ENCODE peak calls at places on chromosomes 12 and 14, in nine cellular contexts. R is neuronal stem cell, H is OCI-LY7, Q is neural progenitor cell, A is GM23248, X is A549, E is IMR-90, S is H9, L is fibroblast of lung. G is an unnamed sample. For H3K4me1, the result is how much of the 10 kb centered on the place peaks cover.

GRCh38 chr14:65940056-65940735 is 527.7 kb downstream of the FUT8 start:
- DNase-seq in S (peak), A (peak), L (no peak), H (peak), E (no peak), R (no peak), Q (peak), X (peak), G (no peak)

GRCh38 chr12:66066071-66066928 is 64.2 kb downstream of the LLPH start:
- DNase-seq in X (no peak), E (peak), R (no peak), L (peak), Q (peak), H (no peak), S (no peak), A (peak), G (peak)

GRCh38 chr14:48771717-48772116 is 814.5 kb downstream of the RPS29 start:
- DNase-seq in H (no peak), E (peak), L (no peak), R (no peak), Q (no peak), X (no peak), S (no peak), A (no peak), G (no peak)

GRCh38 chr14:23186913-23187654 is 3.6 kb upstream of the SLC7A8 start:
- DNase-seq in E (peak), S (no peak), A (peak), X (peak), H (peak), L (peak), Q (peak), R (no peak), G (peak)

GRCh38 chr12:92927436-92928116 is 1.5 kb downstream of the EEA1 start:
- DNase-seq in Q (peak), E (peak), X (peak), S (no peak), L (peak), R (no peak), H (peak), A (peak), G (peak)

GRCh38 chr12:109305547-109305946 is 3.5 kb downstream of the FOXN4 start:
- DNase-seq in E (no peak), H (no peak), S (no peak), X (no peak), Q (no peak), A (no peak), L (no peak), R (no peak), G (no peak)

GRCh38 chr12:96431067-96431466 is 30.8 kb upstream of the CDK17 start:
- DNase-seq in X (no peak), S (no peak), A (no peak), H (no peak), E (no peak), Q (peak), L (no peak), R (no peak), G (no peak)

GRCh38 chr14:67557118-67557517 is 24.0 kb downstream of the PLEKHH1 start:
- DNase-seq in L (no peak), A (no peak), Q (no peak), E (peak), H (no peak), X (no peak), S (no peak), R (no peak), G (no peak)

GRCh38 chr12:78181544-78182162 is 351.0 kb downstream of the NAV3 start:
- DNase-seq in E (peak), L (peak), A (peak), S (no peak), H (peak), X (peak), Q (peak), R (no peak), G (no peak)

GRCh38 chr14:24058951-24059475 is 7.2 kb downstream of the CARMIL3 start:
- DNase-seq in X (no peak), L (no peak), E (no peak), R (no peak), S (peak), Q (no peak), H (no peak), A (no peak), G (peak)

GRCh38 chr12:105670664-105671063 is 340.2 kb downstream of the C12orf75 start:
- DNase-seq in Q (no peak), S (no peak), L (no peak), R (no peak), A (peak), E (no peak), X (no peak), H (no peak), G (no peak)

GRCh38 chr12:7994731-7995205 is 37.7 kb upstream of the FOXJ2 start:
- DNase-seq in R (no peak), X (no peak), Q (peak), E (peak), A (peak), L (peak), S (peak), H (no peak), G (peak)

GRCh38 chr12:29725587-29726320 is 58.0 kb downstream of the TMTC1 start:
- DNase-seq in R (no peak), Q (no peak), A (peak), S (no peak), X (no peak), H (no peak), E (peak), L (peak), G (peak)

GRCh38 chr12:52390739-52391617 is 5.5 kb upstream of the KRT84 start:
- DNase-seq in E (peak), H (peak), X (peak), Q (peak), L (no peak), S (peak), R (no peak), A (peak), G (peak)

GRCh38 chr12:38638401-38638800 is 267.0 kb downstream of the CPNE8 start:
- DNase-seq in L (no peak), E (no peak), X (no peak), H (no peak), R (no peak), Q (no peak), A (no peak), S (no peak), G (no peak)

GRCh38 chr12:127655691-127656090 is 611.3 kb upstream of the TMEM132C start:
- DNase-seq in R (no peak), S (no peak), E (peak), A (peak), X (no peak), Q (no peak), H (no peak), L (peak), G (no peak)

GRCh38 chr12:27635349-27635972 is 60.8 kb upstream of the REP15 start:
- DNase-seq in Q (peak), A (peak), L (peak), S (no peak), X (peak), E (peak), H (peak), R (no peak), G (peak)

GRCh38 chr12:116018282-116018681 is 259.2 kb downstream of the MED13L start:
- DNase-seq in X (no peak), A (no peak), E (peak), R (no peak), S (no peak), H (no peak), L (peak), Q (no peak), G (no peak)

GRCh38 chr14:50364792-50365191 is 31.9 kb downstream of the CDKL1 start:
- DNase-seq in E (no peak), X (no peak), L (no peak), A (no peak), H (no peak), R (no peak), S (no peak), Q (no peak), G (no peak)

GRCh38 chr14:35332517-35333346 is 40.5 kb downstream of the PSMA6 start:
- DNase-seq in L (peak), A (peak), X (no peak), H (no peak), S (no peak), Q (no peak), E (no peak), R (no peak), G (no peak)

GRCh38 chr12:54561164-54561563 is 11.8 kb downstream of the PDE1B start:
- DNase-seq in H (no peak), A (no peak), X (no peak), S (no peak), Q (no peak), L (no peak), E (no peak), R (no peak), G (no peak)

DNA sequence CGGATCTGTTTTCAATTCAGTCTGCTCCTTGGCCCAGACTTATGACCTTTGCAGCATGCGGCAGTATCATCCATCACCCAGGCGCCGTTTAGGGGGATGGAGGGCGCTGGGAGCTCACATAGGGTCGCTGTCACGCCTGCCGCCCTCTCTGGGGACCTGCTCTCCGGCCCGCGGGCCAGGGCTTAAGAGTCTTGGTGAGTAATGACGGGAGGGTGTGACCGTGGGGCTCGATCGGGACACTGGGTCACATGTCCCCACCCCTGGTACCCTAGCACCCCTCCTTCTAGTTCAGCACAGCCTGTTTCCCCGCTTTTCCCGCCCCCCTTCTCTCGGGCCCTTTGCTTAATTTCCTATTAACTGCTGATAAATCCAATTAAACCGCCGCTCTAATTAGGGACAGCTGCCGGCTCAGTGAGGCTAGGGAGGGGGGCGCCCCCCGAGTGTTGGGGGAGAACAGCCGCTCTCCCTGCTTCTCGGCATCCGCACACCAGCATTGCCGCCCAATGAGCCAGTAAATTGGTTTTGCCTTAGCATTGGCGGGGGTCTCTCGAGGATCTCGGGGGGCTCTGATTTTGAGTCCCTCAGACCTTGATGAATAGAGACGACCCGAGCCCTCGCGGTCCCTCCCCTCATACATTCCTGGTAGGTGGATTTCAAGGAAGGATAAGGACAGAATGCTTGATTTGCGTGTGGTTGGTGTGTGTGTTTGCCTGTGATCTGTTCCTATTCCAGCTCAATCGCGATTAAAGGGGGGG is 9.3 kb downstream of the STAC3 start:
- DNase-seq in S (no peak), L (no peak), Q (no peak), E (no peak), A (peak), H (peak), R (no peak), X (no peak), G (peak)
- H3K4me2 ChIP-seq in S (peak), L (no peak), Q (peak), E (peak), A (peak), H (peak), R (no peak), X (peak), G (no peak)

GRCh38 chr12:64679487-64679983 is 69.2 kb downstream of the RASSF3 start:
- DNase-seq in H (no peak), X (peak), R (no peak), E (peak), Q (no peak), A (peak), S (no peak), L (peak), G (peak)
- H3K4me1 ChIP-seq in H (under half), X (half or more), R (under half), E (under half), Q (under half), A (under half), S (under half), L (under half), G (under half)

GRCh38 chr14:59185676-59186075 is 2.8 kb upstream of the DAAM1 start:
- DNase-seq in A (no peak), R (no peak), Q (no peak), S (no peak), L (no peak), X (no peak), H (peak), E (no peak), G (no peak)
- H3K4me2 ChIP-seq in A (no peak), R (no peak), Q (no peak), S (no peak), L (no peak), X (no peak), H (peak), E (no peak), G (no peak)

GRCh38 chr12:111428081-111428727 is 22.5 kb downstream of the SH2B3 start:
- DNase-seq in Q (no peak), R (no peak), A (no peak), L (no peak), S (no peak), X (no peak), E (no peak), H (no peak), G (peak)
- H3K4me1 ChIP-seq in Q (under half), R (under half), A (under half), L (under half), S (under half), X (under half), E (under half), H (under half), G (half or more)

GRCh38 chr14:68806526-68807147 is 13.8 kb upstream of the ZFP36L1 start:
- DNase-seq in L (no peak), A (no peak), E (no peak), S (no peak), Q (no peak), X (no peak), R (no peak), H (peak), G (peak)
- H3K4me2 ChIP-seq in L (no peak), A (peak), E (peak), S (no peak), Q (no peak), X (peak), R (no peak), H (peak), G (no peak)

DNA sequence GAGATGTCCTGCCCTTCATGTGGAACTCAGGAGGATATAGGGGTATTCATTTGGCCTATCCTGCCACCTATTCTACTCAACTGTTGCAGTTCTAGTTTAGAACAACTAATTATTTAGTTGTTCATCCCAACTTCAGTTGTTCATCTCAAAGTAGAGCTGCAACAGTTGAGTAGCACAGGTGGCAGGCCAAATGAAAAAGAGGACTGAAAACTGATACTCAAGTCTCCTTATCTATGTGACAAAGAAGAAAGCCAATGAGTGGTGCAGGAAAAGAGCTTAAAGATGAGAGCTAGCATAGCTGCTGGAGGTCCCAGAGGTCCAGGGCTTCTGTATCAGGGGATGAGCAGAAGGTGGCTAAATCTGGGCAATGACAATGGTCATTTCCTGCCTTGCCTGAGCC is 148.9 kb upstream of the KITLG start:
- DNase-seq in R (no peak), E (no peak), X (no peak), L (no peak), S (no peak), A (no peak), H (no peak), Q (no peak), G (no peak)
- H3K4me1 ChIP-seq in R (under half), E (under half), X (under half), L (under half), S (under half), A (under half), H (under half), Q (under half), G (under half)

GRCh38 chr12:31865023-31865422 is 94.2 kb upstream of the RESF1 start:
- DNase-seq in X (no peak), A (no peak), E (no peak), R (no peak), S (no peak), Q (no peak), L (no peak), H (no peak), G (no peak)
- H3K4me2 ChIP-seq in X (no peak), A (no peak), E (no peak), R (no peak), S (no peak), Q (no peak), L (no peak), H (no peak), G (no peak)